ENCODE peak calls at places on chromosomes 1 and 21, in nine cellular contexts. One of them, this sample, is unnamed.

GRCh38 chr21:36254106-36254941 is 65.7 kb upstream of the MORC3 start:
- DNase-seq in uterus: no peak
- DNase-seq in stimulated activated CD8-positive, alpha-beta memory T cell treated with anti-CD3 and anti-CD28 coated beads, Interleukin-15, amount 100 ng/mL, for 24 hours: no peak
- DNase-seq in nephron progenitor cell: no peak
- DNase-seq in HT1080: no peak
- DNase-seq in activated naive CD4-positive, alpha-beta T cell treated with anti-CD3 and anti-CD28 coated beads, Interleukin-2, amount 10 ng/mL, durations not matched to agents 7 days and 5 days: no peak
- DNase-seq in A549: no peak
- DNase-seq in neural progenitor cell: peak
- DNase-seq in BE2C: no peak
- DNase-seq in this sample: no peak

GRCh38 chr1:203419558-203419957 is 56.0 kb upstream of the PRELP start:
- DNase-seq in uterus: no peak
- DNase-seq in stimulated activated CD8-positive, alpha-beta memory T cell treated with anti-CD3 and anti-CD28 coated beads, Interleukin-15, amount 100 ng/mL, for 24 hours: no peak
- DNase-seq in nephron progenitor cell: no peak
- DNase-seq in HT1080: no peak
- DNase-seq in activated naive CD4-positive, alpha-beta T cell treated with anti-CD3 and anti-CD28 coated beads, Interleukin-2, amount 10 ng/mL, durations not matched to agents 7 days and 5 days: no peak
- DNase-seq in A549: no peak
- DNase-seq in neural progenitor cell: no peak
- DNase-seq in BE2C: no peak
- DNase-seq in this sample: no peak

GRCh38 chr21:27062441-27062840 is 95.6 kb upstream of the ADAMTS5 start:
- DNase-seq in uterus: no peak
- DNase-seq in stimulated activated CD8-positive, alpha-beta memory T cell treated with anti-CD3 and anti-CD28 coated beads, Interleukin-15, amount 100 ng/mL, for 24 hours: no peak
- DNase-seq in nephron progenitor cell: no peak
- DNase-seq in HT1080: no peak
- DNase-seq in activated naive CD4-positive, alpha-beta T cell treated with anti-CD3 and anti-CD28 coated beads, Interleukin-2, amount 10 ng/mL, durations not matched to agents 7 days and 5 days: no peak
- DNase-seq in A549: no peak
- DNase-seq in neural progenitor cell: no peak
- DNase-seq in BE2C: no peak
- DNase-seq in this sample: no peak

GRCh38 chr1:18198240-18198639 is 90.6 kb downstream of the IGSF21 start:
- DNase-seq in uterus: peak
- DNase-seq in stimulated activated CD8-positive, alpha-beta memory T cell treated with anti-CD3 and anti-CD28 coated beads, Interleukin-15, amount 100 ng/mL, for 24 hours: no peak
- DNase-seq in nephron progenitor cell: no peak
- DNase-seq in HT1080: no peak
- DNase-seq in activated naive CD4-positive, alpha-beta T cell treated with anti-CD3 and anti-CD28 coated beads, Interleukin-2, amount 10 ng/mL, durations not matched to agents 7 days and 5 days: no peak
- DNase-seq in A549: no peak
- DNase-seq in neural progenitor cell: no peak
- DNase-seq in BE2C: no peak
- DNase-seq in this sample: no peak

GRCh38 chr1:1233567-1233892 is 1.5 kb downstream of the B3GALT6 start:
- DNase-seq in uterus: no peak
- DNase-seq in stimulated activated CD8-positive, alpha-beta memory T cell treated with anti-CD3 and anti-CD28 coated beads, Interleukin-15, amount 100 ng/mL, for 24 hours: no peak
- DNase-seq in nephron progenitor cell: no peak
- DNase-seq in HT1080: no peak
- DNase-seq in activated naive CD4-positive, alpha-beta T cell treated with anti-CD3 and anti-CD28 coated beads, Interleukin-2, amount 10 ng/mL, durations not matched to agents 7 days and 5 days: no peak
- DNase-seq in A549: no peak
- DNase-seq in neural progenitor cell: no peak
- DNase-seq in BE2C: no peak
- DNase-seq in this sample: no peak

GRCh38 chr1:233503351-233503950 is 110.5 kb upstream of the KCNK1 start:
- DNase-seq in uterus: no peak
- DNase-seq in stimulated activated CD8-positive, alpha-beta memory T cell treated with anti-CD3 and anti-CD28 coated beads, Interleukin-15, amount 100 ng/mL, for 24 hours: no peak
- DNase-seq in nephron progenitor cell: no peak
- DNase-seq in HT1080: no peak
- DNase-seq in activated naive CD4-positive, alpha-beta T cell treated with anti-CD3 and anti-CD28 coated beads, Interleukin-2, amount 10 ng/mL, durations not matched to agents 7 days and 5 days: no peak
- DNase-seq in A549: no peak
- DNase-seq in neural progenitor cell: no peak
- DNase-seq in BE2C: no peak
- DNase-seq in this sample: no peak

GRCh38 chr1:176692431-176692830 is 229.5 kb downstream of the PAPPA2 start:
- DNase-seq in uterus: no peak
- DNase-seq in stimulated activated CD8-positive, alpha-beta memory T cell treated with anti-CD3 and anti-CD28 coated beads, Interleukin-15, amount 100 ng/mL, for 24 hours: no peak
- DNase-seq in nephron progenitor cell: no peak
- DNase-seq in HT1080: no peak
- DNase-seq in activated naive CD4-positive, alpha-beta T cell treated with anti-CD3 and anti-CD28 coated beads, Interleukin-2, amount 10 ng/mL, durations not matched to agents 7 days and 5 days: no peak
- DNase-seq in A549: no peak
- DNase-seq in neural progenitor cell: no peak
- DNase-seq in BE2C: peak
- DNase-seq in this sample: no peak

GRCh38 chr1:57232500-57232899 is 191.4 kb downstream of the DAB1 start:
- DNase-seq in uterus: no peak
- DNase-seq in stimulated activated CD8-positive, alpha-beta memory T cell treated with anti-CD3 and anti-CD28 coated beads, Interleukin-15, amount 100 ng/mL, for 24 hours: no peak
- DNase-seq in nephron progenitor cell: no peak
- DNase-seq in HT1080: no peak
- DNase-seq in activated naive CD4-positive, alpha-beta T cell treated with anti-CD3 and anti-CD28 coated beads, Interleukin-2, amount 10 ng/mL, durations not matched to agents 7 days and 5 days: no peak
- DNase-seq in A549: peak
- DNase-seq in neural progenitor cell: peak
- DNase-seq in BE2C: no peak
- DNase-seq in this sample: no peak